ENCODE peak calls at places on chromosomes 12 and 14, in seven cellular contexts. One of them, this sample, is unnamed. For H3K27me3, the result is how much of the 10 kb centered on the place peaks cover.

GRCh38 chr14:104794099-104794498 is 1.4 kb downstream of the AKT1 start:
- DNase-seq in H1: peak
- DNase-seq in tibial nerve: no peak
- DNase-seq in heart right ventricle: peak
- DNase-seq in dorsolateral prefrontal cortex: no peak
- DNase-seq in IMR-90: peak
- DNase-seq in gastrocnemius medialis: no peak
- DNase-seq in this sample: no peak

GRCh38 chr12:101877816-101878811 is 734 bp downstream of the DRAM1 start:
- DNase-seq in H1: no peak
- DNase-seq in tibial nerve: peak
- DNase-seq in heart right ventricle: peak
- DNase-seq in dorsolateral prefrontal cortex: no peak
- DNase-seq in IMR-90: no peak
- DNase-seq in gastrocnemius medialis: no peak
- DNase-seq in this sample: no peak

GRCh38 chr12:113660941-113661340 is 189.3 kb upstream of the LHX5 start:
- DNase-seq in H1: no peak
- DNase-seq in tibial nerve: no peak
- DNase-seq in heart right ventricle: no peak
- DNase-seq in dorsolateral prefrontal cortex: no peak
- DNase-seq in IMR-90: no peak
- DNase-seq in gastrocnemius medialis: no peak
- DNase-seq in this sample: no peak

GRCh38 chr12:92365836-92366235 is 220.2 kb upstream of the BTG1 start:
- DNase-seq in H1: no peak
- DNase-seq in tibial nerve: no peak
- DNase-seq in heart right ventricle: no peak
- DNase-seq in dorsolateral prefrontal cortex: no peak
- DNase-seq in IMR-90: no peak
- DNase-seq in gastrocnemius medialis: no peak
- DNase-seq in this sample: no peak

GRCh38 chr14:69358233-69358963 is 39.7 kb downstream of the ERH start:
- DNase-seq in H1: no peak
- DNase-seq in tibial nerve: no peak
- DNase-seq in heart right ventricle: no peak
- DNase-seq in dorsolateral prefrontal cortex: no peak
- DNase-seq in IMR-90: peak
- DNase-seq in gastrocnemius medialis: no peak
- DNase-seq in this sample: no peak

GRCh38 chr12:102694913-102695312 is 214.6 kb upstream of the IGF1 start:
- DNase-seq in H1: no peak
- DNase-seq in tibial nerve: no peak
- DNase-seq in heart right ventricle: no peak
- DNase-seq in dorsolateral prefrontal cortex: no peak
- DNase-seq in IMR-90: no peak
- DNase-seq in gastrocnemius medialis: no peak
- DNase-seq in this sample: no peak

GRCh38 chr12:70692681-70693288 is 55.6 kb upstream of the PTPRB start:
- DNase-seq in H1: no peak
- DNase-seq in tibial nerve: no peak
- DNase-seq in heart right ventricle: no peak
- DNase-seq in dorsolateral prefrontal cortex: no peak
- DNase-seq in IMR-90: peak
- DNase-seq in gastrocnemius medialis: no peak
- DNase-seq in this sample: no peak

GRCh38 chr12:62259311-62259992 is 752 bp upstream of the USP15 start:
- DNase-seq in H1: no peak
- DNase-seq in tibial nerve: no peak
- DNase-seq in heart right ventricle: no peak
- DNase-seq in dorsolateral prefrontal cortex: no peak
- DNase-seq in IMR-90: no peak
- DNase-seq in gastrocnemius medialis: no peak
- DNase-seq in this sample: no peak

GRCh38 chr14:101475468-101476257 is 85.6 kb upstream of the DIO3 start:
- DNase-seq in H1: no peak
- DNase-seq in tibial nerve: peak
- DNase-seq in heart right ventricle: no peak
- DNase-seq in dorsolateral prefrontal cortex: no peak
- DNase-seq in IMR-90: peak
- DNase-seq in gastrocnemius medialis: no peak
- DNase-seq in this sample: no peak

GRCh38 chr12:54012631-54013398 is 4.0 kb downstream of the HOXC8 start:
- DNase-seq in H1: no peak
- DNase-seq in tibial nerve: no peak
- DNase-seq in heart right ventricle: no peak
- DNase-seq in dorsolateral prefrontal cortex: no peak
- DNase-seq in IMR-90: no peak
- DNase-seq in gastrocnemius medialis: no peak
- DNase-seq in this sample: no peak
- H3K27me3 ChIP-seq in H1: half or more
- H3K27me3 ChIP-seq in tibial nerve: half or more
- H3K27me3 ChIP-seq in heart right ventricle: half or more
- H3K27me3 ChIP-seq in dorsolateral prefrontal cortex: half or more
- H3K27me3 ChIP-seq in IMR-90: half or more
- H3K27me3 ChIP-seq in gastrocnemius medialis: under half
- H3K27me3 ChIP-seq in this sample: half or more

DNA sequence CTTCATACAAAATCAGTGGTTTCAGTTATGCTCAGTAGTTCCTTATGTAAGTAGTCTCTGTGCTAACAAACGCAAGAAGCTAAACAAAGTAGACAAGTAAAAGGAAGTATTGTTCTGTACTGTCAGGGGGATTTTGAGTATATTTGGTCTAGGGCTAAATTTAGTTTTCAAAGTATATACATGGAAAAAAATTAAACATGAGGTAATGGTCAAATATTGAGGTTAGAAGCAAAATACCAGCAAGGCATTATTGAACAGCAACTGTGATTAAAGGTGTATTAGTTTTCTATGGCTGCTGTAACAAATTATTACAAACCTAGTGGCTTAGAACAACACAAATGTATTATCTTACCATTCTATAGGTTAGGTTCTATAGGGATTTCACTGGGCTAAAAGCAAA is 18.8 kb downstream of the GNG2 start:
- DNase-seq in H1: no peak
- DNase-seq in tibial nerve: no peak
- DNase-seq in heart right ventricle: no peak
- DNase-seq in dorsolateral prefrontal cortex: no peak
- DNase-seq in IMR-90: no peak
- DNase-seq in gastrocnemius medialis: no peak
- DNase-seq in this sample: no peak
- H3K27ac ChIP-seq in H1: no peak
- H3K27ac ChIP-seq in tibial nerve: no peak
- H3K27ac ChIP-seq in heart right ventricle: no peak
- H3K27ac ChIP-seq in dorsolateral prefrontal cortex: no peak
- H3K27ac ChIP-seq in IMR-90: no peak
- H3K27ac ChIP-seq in gastrocnemius medialis: no peak
- H3K27ac ChIP-seq in this sample: no peak

GRCh38 chr12:56616924-56617323 is 13.2 kb downstream of the BAZ2A start:
- DNase-seq in H1: no peak
- DNase-seq in tibial nerve: no peak
- DNase-seq in heart right ventricle: no peak
- DNase-seq in dorsolateral prefrontal cortex: no peak
- DNase-seq in IMR-90: no peak
- DNase-seq in gastrocnemius medialis: no peak
- DNase-seq in this sample: no peak

GRCh38 chr12:56614627-56615026 is 15.5 kb downstream of the BAZ2A start:
- DNase-seq in H1: no peak
- DNase-seq in tibial nerve: no peak
- DNase-seq in heart right ventricle: no peak
- DNase-seq in dorsolateral prefrontal cortex: no peak
- DNase-seq in IMR-90: no peak
- DNase-seq in gastrocnemius medialis: no peak
- DNase-seq in this sample: no peak

GRCh38 chr12:56616244-56616643 is 13.9 kb downstream of the BAZ2A start:
- DNase-seq in H1: no peak
- DNase-seq in tibial nerve: no peak
- DNase-seq in heart right ventricle: no peak
- DNase-seq in dorsolateral prefrontal cortex: no peak
- DNase-seq in IMR-90: no peak
- DNase-seq in gastrocnemius medialis: no peak
- DNase-seq in this sample: no peak
- TF ChIP-seq CTCF in H1: no peak
- TF ChIP-seq CTCF in tibial nerve: no peak
- TF ChIP-seq CTCF in heart right ventricle: no peak
- TF ChIP-seq CTCF in dorsolateral prefrontal cortex: no peak
- TF ChIP-seq CTCF in IMR-90: no peak
- TF ChIP-seq CTCF in gastrocnemius medialis: no peak
- TF ChIP-seq CTCF in this sample: no peak

GRCh38 chr12:51397670-51398069 is 6.5 kb upstream of the GALNT6 start:
- DNase-seq in H1: no peak
- DNase-seq in tibial nerve: no peak
- DNase-seq in heart right ventricle: no peak
- DNase-seq in dorsolateral prefrontal cortex: no peak
- DNase-seq in IMR-90: no peak
- DNase-seq in gastrocnemius medialis: no peak
- DNase-seq in this sample: no peak
- H3K27me3 ChIP-seq in H1: under half
- H3K27me3 ChIP-seq in tibial nerve: under half
- H3K27me3 ChIP-seq in heart right ventricle: under half
- H3K27me3 ChIP-seq in dorsolateral prefrontal cortex: under half
- H3K27me3 ChIP-seq in IMR-90: under half
- H3K27me3 ChIP-seq in gastrocnemius medialis: under half
- H3K27me3 ChIP-seq in this sample: under half

GRCh38 chr12:18794000-18794399 is 56.1 kb downstream of the CAPZA3 start:
- DNase-seq in H1: no peak
- DNase-seq in tibial nerve: no peak
- DNase-seq in heart right ventricle: no peak
- DNase-seq in dorsolateral prefrontal cortex: no peak
- DNase-seq in IMR-90: no peak
- DNase-seq in gastrocnemius medialis: no peak
- DNase-seq in this sample: no peak

GRCh38 chr12:18797604-18798003 is 59.7 kb downstream of the CAPZA3 start:
- DNase-seq in H1: no peak
- DNase-seq in tibial nerve: no peak
- DNase-seq in heart right ventricle: no peak
- DNase-seq in dorsolateral prefrontal cortex: no peak
- DNase-seq in IMR-90: no peak
- DNase-seq in gastrocnemius medialis: no peak
- DNase-seq in this sample: no peak

GRCh38 chr12:18799561-18799960 is 61.6 kb downstream of the CAPZA3 start:
- DNase-seq in H1: no peak
- DNase-seq in tibial nerve: no peak
- DNase-seq in heart right ventricle: no peak
- DNase-seq in dorsolateral prefrontal cortex: no peak
- DNase-seq in IMR-90: peak
- DNase-seq in gastrocnemius medialis: no peak
- DNase-seq in this sample: no peak

GRCh38 chr12:18798445-18799139 is 60.7 kb downstream of the CAPZA3 start:
- DNase-seq in H1: no peak
- DNase-seq in tibial nerve: no peak
- DNase-seq in heart right ventricle: no peak
- DNase-seq in dorsolateral prefrontal cortex: no peak
- DNase-seq in IMR-90: no peak
- DNase-seq in gastrocnemius medialis: no peak
- DNase-seq in this sample: no peak

DNA sequence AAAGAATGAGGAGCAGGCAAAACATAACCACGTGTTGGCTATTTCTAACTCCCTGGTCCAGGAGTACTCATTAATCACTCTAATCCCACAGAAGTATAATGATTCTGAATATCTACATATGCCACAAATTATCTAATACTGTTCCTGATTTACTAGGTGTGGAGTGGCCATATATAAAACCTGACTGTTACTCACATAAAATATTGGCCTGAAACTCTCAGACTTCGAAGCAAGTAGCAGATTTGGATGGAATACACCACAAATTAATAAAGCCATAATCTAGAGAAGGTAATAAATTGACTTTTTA is 61.2 kb downstream of the CAPZA3 start:
- DNase-seq in H1: no peak
- DNase-seq in tibial nerve: no peak
- DNase-seq in heart right ventricle: no peak
- DNase-seq in dorsolateral prefrontal cortex: no peak
- DNase-seq in IMR-90: no peak
- DNase-seq in gastrocnemius medialis: no peak
- DNase-seq in this sample: no peak
- H3K27ac ChIP-seq in H1: no peak
- H3K27ac ChIP-seq in tibial nerve: no peak
- H3K27ac ChIP-seq in heart right ventricle: peak
- H3K27ac ChIP-seq in dorsolateral prefrontal cortex: no peak
- H3K27ac ChIP-seq in IMR-90: no peak
- H3K27ac ChIP-seq in gastrocnemius medialis: no peak
- H3K27ac ChIP-seq in this sample: no peak

DNA sequence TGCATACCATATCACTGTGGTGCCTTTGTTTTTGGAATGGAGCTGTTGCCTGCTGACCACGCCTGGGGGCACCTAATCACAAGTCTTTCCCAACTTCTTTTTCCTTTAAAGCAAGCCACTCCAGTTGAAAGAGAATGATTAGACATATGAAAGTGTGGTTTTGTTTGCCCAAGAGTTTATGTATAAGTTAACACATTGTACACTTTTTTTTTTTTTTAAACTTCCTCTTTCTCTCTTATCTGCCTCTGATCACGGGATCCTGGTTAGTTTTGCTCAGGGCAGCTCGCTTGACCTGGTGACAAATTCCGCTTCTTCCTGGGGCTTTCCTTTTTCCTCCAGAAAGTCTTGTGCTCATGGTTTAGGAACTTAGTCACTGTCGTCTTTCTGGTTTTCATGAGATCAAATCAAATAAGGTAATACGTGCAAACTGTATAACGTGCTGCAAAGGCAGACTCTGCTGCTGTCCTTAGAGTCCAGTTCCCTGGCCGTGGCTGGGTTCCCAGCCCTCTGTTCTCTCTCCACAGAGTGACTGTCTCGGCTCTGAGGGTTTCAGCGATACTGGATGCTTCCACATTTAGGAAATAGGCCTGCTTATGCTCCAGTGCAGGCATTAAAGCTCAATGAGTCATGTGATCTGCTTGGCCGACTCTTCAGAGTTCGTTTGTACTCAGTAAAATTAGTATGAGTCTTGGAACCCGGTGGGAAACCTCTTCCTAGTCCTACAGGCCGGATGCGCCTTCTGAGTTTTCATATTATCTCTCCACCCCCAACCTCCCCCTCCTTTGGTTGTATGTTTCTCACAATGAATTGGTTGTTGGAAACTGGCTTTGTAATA is 15.2 kb downstream of the RASSF3 start:
- DNase-seq in H1: no peak
- DNase-seq in tibial nerve: peak
- DNase-seq in heart right ventricle: peak
- DNase-seq in dorsolateral prefrontal cortex: no peak
- DNase-seq in IMR-90: peak
- DNase-seq in gastrocnemius medialis: peak
- DNase-seq in this sample: no peak
- TF ChIP-seq CTCF in H1: no peak
- TF ChIP-seq CTCF in tibial nerve: no peak
- TF ChIP-seq CTCF in heart right ventricle: no peak
- TF ChIP-seq CTCF in dorsolateral prefrontal cortex: no peak
- TF ChIP-seq CTCF in IMR-90: peak
- TF ChIP-seq CTCF in gastrocnemius medialis: no peak
- TF ChIP-seq CTCF in this sample: no peak

DNA sequence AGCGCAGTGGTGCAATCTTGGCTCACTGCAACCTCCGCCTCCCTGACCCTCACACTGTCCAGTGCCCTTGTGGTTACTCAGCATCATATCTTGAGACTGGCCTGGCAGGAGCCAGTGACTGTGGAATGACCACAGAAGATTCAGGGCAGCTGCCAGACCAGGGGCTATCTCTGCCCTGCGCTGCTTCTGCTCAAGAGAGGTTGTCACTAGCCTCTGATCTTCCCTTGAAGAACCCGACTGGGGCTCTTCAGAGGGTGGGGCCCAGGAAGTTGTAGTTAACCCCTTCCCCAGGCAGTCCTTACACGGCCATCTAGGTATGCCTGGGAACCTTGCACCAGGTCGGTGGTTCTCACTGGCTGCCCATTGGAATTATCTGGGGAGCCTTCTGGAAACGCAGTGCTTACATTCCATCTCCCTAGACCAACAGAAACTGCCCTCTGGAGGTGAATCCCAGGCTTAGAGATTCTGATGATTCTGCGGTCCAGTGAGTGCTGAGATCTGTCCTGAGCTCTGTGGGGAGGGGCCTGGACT is 41.4 kb downstream of the PLEKHG3 start:
- DNase-seq in H1: no peak
- DNase-seq in tibial nerve: no peak
- DNase-seq in heart right ventricle: no peak
- DNase-seq in dorsolateral prefrontal cortex: no peak
- DNase-seq in IMR-90: peak
- DNase-seq in gastrocnemius medialis: peak
- DNase-seq in this sample: no peak
- H3K27me3 ChIP-seq in H1: under half
- H3K27me3 ChIP-seq in tibial nerve: under half
- H3K27me3 ChIP-seq in heart right ventricle: under half
- H3K27me3 ChIP-seq in dorsolateral prefrontal cortex: under half
- H3K27me3 ChIP-seq in IMR-90: under half
- H3K27me3 ChIP-seq in gastrocnemius medialis: under half
- H3K27me3 ChIP-seq in this sample: under half